ENCODE peak calls at places on chromosomes 7 and 10, in six cellular contexts. One of them, this sample, is unnamed.

GRCh38 chr10:60706146-60706545 is 72.1 kb upstream of the CDK1 start:
- DNase-seq in CD8-positive, alpha-beta T cell: no peak
- DNase-seq in left ventricle myocardium inferior: no peak
- DNase-seq in stimulated activated CD4-positive, alpha-beta T cell treated with anti-CD3 and anti-CD28 coated beads, Interleukin-12 subunit alpha, Interleukin-12 subunit beta, amount 100 ng/mL, for 48 hours: no peak
- DNase-seq in adrenal gland: no peak
- DNase-seq in activated naive CD4-positive, alpha-beta T cell treated with anti-CD3 and anti-CD28 coated beads, Interleukin-2, amount 50 U/mL, for 16 hours: no peak
- DNase-seq in this sample: no peak

GRCh38 chr10:21279217-21279575 is 246.3 kb downstream of the SKIDA1 start:
- DNase-seq in CD8-positive, alpha-beta T cell: no peak
- DNase-seq in left ventricle myocardium inferior: no peak
- DNase-seq in stimulated activated CD4-positive, alpha-beta T cell treated with anti-CD3 and anti-CD28 coated beads, Interleukin-12 subunit alpha, Interleukin-12 subunit beta, amount 100 ng/mL, for 48 hours: no peak
- DNase-seq in adrenal gland: no peak
- DNase-seq in activated naive CD4-positive, alpha-beta T cell treated with anti-CD3 and anti-CD28 coated beads, Interleukin-2, amount 50 U/mL, for 16 hours: no peak
- DNase-seq in this sample: no peak

GRCh38 chr7:94396606-94397005 is 1.9 kb downstream of the COL1A2 start:
- DNase-seq in CD8-positive, alpha-beta T cell: no peak
- DNase-seq in left ventricle myocardium inferior: no peak
- DNase-seq in stimulated activated CD4-positive, alpha-beta T cell treated with anti-CD3 and anti-CD28 coated beads, Interleukin-12 subunit alpha, Interleukin-12 subunit beta, amount 100 ng/mL, for 48 hours: no peak
- DNase-seq in adrenal gland: no peak
- DNase-seq in activated naive CD4-positive, alpha-beta T cell treated with anti-CD3 and anti-CD28 coated beads, Interleukin-2, amount 50 U/mL, for 16 hours: no peak
- DNase-seq in this sample: no peak

GRCh38 chr10:132516771-132517725 is 20.5 kb upstream of the INPP5A start:
- DNase-seq in CD8-positive, alpha-beta T cell: no peak
- DNase-seq in left ventricle myocardium inferior: peak
- DNase-seq in stimulated activated CD4-positive, alpha-beta T cell treated with anti-CD3 and anti-CD28 coated beads, Interleukin-12 subunit alpha, Interleukin-12 subunit beta, amount 100 ng/mL, for 48 hours: no peak
- DNase-seq in adrenal gland: peak
- DNase-seq in activated naive CD4-positive, alpha-beta T cell treated with anti-CD3 and anti-CD28 coated beads, Interleukin-2, amount 50 U/mL, for 16 hours: no peak
- DNase-seq in this sample: peak

GRCh38 chr7:55310626-55311025 is 54.5 kb upstream of the LANCL2 start:
- DNase-seq in CD8-positive, alpha-beta T cell: no peak
- DNase-seq in left ventricle myocardium inferior: no peak
- DNase-seq in stimulated activated CD4-positive, alpha-beta T cell treated with anti-CD3 and anti-CD28 coated beads, Interleukin-12 subunit alpha, Interleukin-12 subunit beta, amount 100 ng/mL, for 48 hours: no peak
- DNase-seq in adrenal gland: no peak
- DNase-seq in activated naive CD4-positive, alpha-beta T cell treated with anti-CD3 and anti-CD28 coated beads, Interleukin-2, amount 50 U/mL, for 16 hours: no peak
- DNase-seq in this sample: no peak

GRCh38 chr10:120514035-120514620 is 57.1 kb downstream of the PLPP4 start:
- DNase-seq in CD8-positive, alpha-beta T cell: no peak
- DNase-seq in left ventricle myocardium inferior: no peak
- DNase-seq in stimulated activated CD4-positive, alpha-beta T cell treated with anti-CD3 and anti-CD28 coated beads, Interleukin-12 subunit alpha, Interleukin-12 subunit beta, amount 100 ng/mL, for 48 hours: peak
- DNase-seq in adrenal gland: peak
- DNase-seq in activated naive CD4-positive, alpha-beta T cell treated with anti-CD3 and anti-CD28 coated beads, Interleukin-2, amount 50 U/mL, for 16 hours: no peak
- DNase-seq in this sample: peak

GRCh38 chr7:74033372-74034311 is 5.7 kb downstream of the ELN start:
- DNase-seq in CD8-positive, alpha-beta T cell: no peak
- DNase-seq in left ventricle myocardium inferior: peak
- DNase-seq in stimulated activated CD4-positive, alpha-beta T cell treated with anti-CD3 and anti-CD28 coated beads, Interleukin-12 subunit alpha, Interleukin-12 subunit beta, amount 100 ng/mL, for 48 hours: no peak
- DNase-seq in adrenal gland: no peak
- DNase-seq in activated naive CD4-positive, alpha-beta T cell treated with anti-CD3 and anti-CD28 coated beads, Interleukin-2, amount 50 U/mL, for 16 hours: no peak
- DNase-seq in this sample: peak

GRCh38 chr10:6763417-6763816 is 183.3 kb upstream of the PRKCQ start:
- DNase-seq in CD8-positive, alpha-beta T cell: no peak
- DNase-seq in left ventricle myocardium inferior: no peak
- DNase-seq in stimulated activated CD4-positive, alpha-beta T cell treated with anti-CD3 and anti-CD28 coated beads, Interleukin-12 subunit alpha, Interleukin-12 subunit beta, amount 100 ng/mL, for 48 hours: no peak
- DNase-seq in adrenal gland: no peak
- DNase-seq in activated naive CD4-positive, alpha-beta T cell treated with anti-CD3 and anti-CD28 coated beads, Interleukin-2, amount 50 U/mL, for 16 hours: no peak
- DNase-seq in this sample: no peak

GRCh38 chr10:123642697-123643096 is 23.5 kb upstream of the GPR26 start:
- DNase-seq in CD8-positive, alpha-beta T cell: no peak
- DNase-seq in left ventricle myocardium inferior: no peak
- DNase-seq in stimulated activated CD4-positive, alpha-beta T cell treated with anti-CD3 and anti-CD28 coated beads, Interleukin-12 subunit alpha, Interleukin-12 subunit beta, amount 100 ng/mL, for 48 hours: no peak
- DNase-seq in adrenal gland: no peak
- DNase-seq in activated naive CD4-positive, alpha-beta T cell treated with anti-CD3 and anti-CD28 coated beads, Interleukin-2, amount 50 U/mL, for 16 hours: no peak
- DNase-seq in this sample: no peak